ENCODE peak calls at places on chromosomes 13 and 19, in eight cellular contexts. U, N, H, B, V, W, A and F are unnamed samples.
A peak's percentile ranks its signal among the peaks of the same experiment; 100 is the strongest.

GRCh38 chr13:69601661-69602060 is 506.0 kb upstream of the ATXN8OS start:
- DNase-seq in V (no peak), A (no peak), B (no peak), H (no peak), N (no peak), U (no peak), W (no peak), F (no peak)

GRCh38 chr19:10104665-10105221 is 1.4 kb upstream of the PPAN start:
- DNase-seq in W (no peak), N (peak; percentile 41), V (no peak), B (no peak), U (no peak), H (no peak), A (no peak), F (no peak)

GRCh38 chr19:953501-954271 is 27.9 kb downstream of the ARID3A start:
- DNase-seq in N (no peak), W (peak; percentile 49), U (no peak), V (no peak), A (no peak), H (no peak), B (no peak), F (peak; percentile 69)

GRCh38 chr13:76965759-76966421 is 17.6 kb downstream of the ACOD1 start:
- DNase-seq in N (peak; percentile 84), V (peak; percentile 93), A (peak; percentile 79), U (peak; percentile 36), H (no peak), W (no peak), B (peak; percentile 26), F (no peak)

GRCh38 chr19:41995959-41996797 is 2.1 kb upstream of the ATP1A3 start:
- DNase-seq in U (no peak), H (peak; percentile 63), V (no peak), N (no peak), W (peak; percentile 74), B (no peak), A (no peak), F (peak; percentile 98)

GRCh38 chr19:9323557-9323918 is 441 bp upstream of the ZNF559 start:
- DNase-seq in N (peak; percentile 84), H (peak; percentile 86), U (peak; percentile 73), B (peak; percentile 34), A (peak; percentile 56), W (peak; percentile 36), V (peak; percentile 65), F (peak; percentile 84)

GRCh38 chr19:1819211-1819975 is 7.3 kb upstream of the ATP8B3 start:
- DNase-seq in N (no peak), V (no peak), H (no peak), U (no peak), A (no peak), B (no peak), W (no peak), F (no peak)

GRCh38 chr19:14138576-14139265 is 2.3 kb upstream of the ASF1B start:
- DNase-seq in N (no peak), W (no peak), V (no peak), U (no peak), B (no peak), H (no peak), A (no peak), F (no peak)

GRCh38 chr19:58229255-58229639 is 533 bp downstream of the ZNF544 start:
- DNase-seq in B (no peak), H (peak; percentile 20), U (no peak), W (peak; percentile 60), A (peak; percentile 3), N (no peak), V (peak; percentile 14), F (peak; percentile 71)

GRCh38 chr13:106182404-106182803 is 353.1 kb downstream of the EFNB2 start:
- DNase-seq in W (no peak), H (no peak), V (peak; percentile 18), U (no peak), A (peak; percentile 92), N (no peak), B (peak; percentile 57), F (no peak)

GRCh38 chr19:38233740-38234251 is 9.8 kb upstream of the DPF1 start:
- DNase-seq in B (peak; percentile 27), W (peak; percentile 95), H (peak; percentile 72), N (peak; percentile 92), A (no peak), U (peak; percentile 79), V (no peak), F (peak; percentile 96)

GRCh38 chr19:45498411-45499195 is at the start of gene PPM1N:
- DNase-seq in V (no peak), A (no peak), H (no peak), B (no peak), W (peak; percentile 80), N (peak; percentile 73), U (no peak), F (peak; percentile 87)

GRCh38 chr13:100493418-100493817 is 95.2 kb downstream of the GGACT start:
- DNase-seq in H (no peak), N (no peak), W (no peak), A (no peak), U (peak; percentile 8), B (no peak), V (no peak), F (no peak)

GRCh38 chr19:7260161-7260560 is 34.1 kb downstream of the INSR start:
- DNase-seq in B (no peak), A (no peak), H (no peak), W (no peak), N (no peak), V (no peak), U (no peak), F (no peak)

GRCh38 chr19:8585894-8586750 is 8.9 kb upstream of the MYO1F start:
- DNase-seq in N (peak; percentile 78), A (no peak), B (no peak), V (no peak), W (peak; percentile 99), H (no peak), U (peak; percentile 35), F (peak; percentile 97)

GRCh38 chr19:47310819-47311218 is 1.2 kb downstream of the C5AR1 start:
- DNase-seq in V (no peak), H (no peak), B (no peak), N (peak; percentile 72), A (no peak), U (peak; percentile 70), W (no peak), F (no peak)

GRCh38 chr19:6667114-6667627 is 2.8 kb downstream of the TNFSF14 start:
- DNase-seq in N (no peak), A (no peak), U (no peak), B (no peak), H (no peak), V (no peak), W (no peak), F (no peak)

GRCh38 chr13:113625965-113626661 is 31.9 kb downstream of the ATP4B start:
- DNase-seq in B (no peak), W (no peak), A (no peak), V (no peak), N (no peak), U (no peak), H (no peak), F (no peak)

GRCh38 chr19:51687791-51688664 is 5.1 kb upstream of the SPACA6 start:
- DNase-seq in H (peak; percentile 60), A (no peak), W (peak; percentile 64), N (peak; percentile 89), B (no peak), V (no peak), U (peak; percentile 34), F (peak; percentile 83)

GRCh38 chr13:65638572-65639168 is 1591.5 kb downstream of the PCDH9 start:
- DNase-seq in H (no peak), W (no peak), N (no peak), B (peak; percentile 34), A (peak; percentile 8), V (peak; percentile 60), U (peak; percentile 3), F (peak; percentile 72)

GRCh38 chr19:20840371-20840770 is 64.3 kb downstream of the ZNF66 start:
- DNase-seq in A (no peak), H (no peak), W (no peak), V (no peak), U (no peak), N (no peak), B (no peak), F (no peak)

GRCh38 chr13:88823114-88823513 is 1151.9 kb downstream of the SLITRK5 start:
- DNase-seq in U (no peak), A (no peak), V (no peak), N (no peak), B (no peak), W (no peak), H (no peak), F (no peak)

GRCh38 chr13:25371608-25372274 is at the start of gene ATP8A2:
- DNase-seq in W (peak; percentile 45), H (no peak), V (no peak), A (no peak), U (no peak), B (no peak), N (no peak), F (peak; percentile 58)

GRCh38 chr13:114179087-114179658 is at the start of gene CFAP97D2:
- DNase-seq in W (no peak), A (no peak), V (no peak), B (no peak), N (peak; percentile 27), U (no peak), H (no peak), F (peak; percentile 32)

GRCh38 chr19:15885919-15886318 is 12.0 kb downstream of the CYP4F2 start:
- DNase-seq in H (no peak), V (no peak), B (no peak), W (no peak), N (no peak), A (no peak), U (no peak), F (no peak)

GRCh38 chr13:21924958-21925357 is 254.1 kb downstream of the FGF9 start:
- DNase-seq in B (no peak), A (no peak), U (no peak), W (no peak), V (no peak), H (no peak), N (no peak), F (no peak)

GRCh38 chr19:12970070-12970820 is 869 bp downstream of the DAND5 start:
- DNase-seq in A (no peak), N (no peak), H (peak; percentile 60), V (no peak), B (no peak), U (no peak), W (no peak), F (no peak)